ENCODE peak calls at places on chromosome 15, in nine cellular contexts. S, X, L, Z, G, J, B, D and H are unnamed samples.
A peak's percentile ranks its signal among the peaks of the same experiment; 100 is the strongest.

GRCh38 chr15:31503256-31503655 is 176.6 kb downstream of the KLF13 start:
- DNase-seq in S (no peak), X (no peak), L (no peak), Z (no peak), G (no peak), J (no peak), B (no peak), D (no peak), H (no peak)

GRCh38 chr15:81941479-81941878 is 104.3 kb downstream of the MEX3B start:
- DNase-seq in S (no peak), X (no peak), L (no peak), Z (peak; percentile 6), G (no peak), J (no peak), B (no peak), D (no peak), H (no peak)

GRCh38 chr15:77607111-77607893 is 25.4 kb downstream of the LINGO1 start:
- DNase-seq in S (peak; percentile 36), X (no peak), L (no peak), Z (no peak), G (no peak), J (no peak), B (no peak), D (no peak), H (no peak)

GRCh38 chr15:49927462-49927861 is 191.6 kb downstream of the ATP8B4 start:
- DNase-seq in S (no peak), X (no peak), L (no peak), Z (peak; percentile 45), G (no peak), J (no peak), B (no peak), D (no peak), H (no peak)

GRCh38 chr15:22968356-22968755 is 11.8 kb downstream of the CYFIP1 start:
- DNase-seq in S (peak; percentile 90), X (no peak), L (no peak), Z (peak; percentile 94), G (peak; percentile 71), J (no peak), B (peak; percentile 81), D (no peak), H (no peak)

GRCh38 chr15:91408476-91409076 is 308.5 kb downstream of the SV2B start:
- DNase-seq in S (peak; percentile 28), X (peak; percentile 44), L (no peak), Z (no peak), G (no peak), J (no peak), B (no peak), D (no peak), H (no peak)

GRCh38 chr15:43880406-43881184 is 53.8 kb downstream of the WDR76 start:
- DNase-seq in S (peak; percentile 33), X (no peak), L (no peak), Z (no peak), G (no peak), J (no peak), B (no peak), D (no peak), H (no peak)

GRCh38 chr15:70273808-70274207 is 176.1 kb upstream of the TLE3 start:
- DNase-seq in S (no peak), X (no peak), L (no peak), Z (no peak), G (no peak), J (no peak), B (no peak), D (no peak), H (no peak)

GRCh38 chr15:90327313-90327712 is 24.8 kb upstream of the ZNF774 start:
- DNase-seq in S (no peak), X (no peak), L (no peak), Z (no peak), G (peak; percentile 25), J (no peak), B (no peak), D (no peak), H (no peak)

GRCh38 chr15:75058127-75058905 is 34.9 kb downstream of the PPCDC start:
- DNase-seq in S (no peak), X (no peak), L (no peak), Z (no peak), G (peak; percentile 43), J (no peak), B (no peak), D (no peak), H (no peak)

GRCh38 chr15:24269166-24269571 is 406.4 kb upstream of the NPAP1 start:
- DNase-seq in S (no peak), X (peak; percentile 58), L (no peak), Z (no peak), G (no peak), J (no peak), B (no peak), D (peak; percentile 90), H (no peak)

GRCh38 chr15:94387854-94388441 is 156.6 kb downstream of the MCTP2 start:
- DNase-seq in S (no peak), X (no peak), L (no peak), Z (no peak), G (no peak), J (no peak), B (no peak), D (peak; percentile 54), H (no peak)

GRCh38 chr15:29681486-29681845 is 140.8 kb downstream of the TJP1 start:
- DNase-seq in S (no peak), X (no peak), L (no peak), Z (no peak), G (no peak), J (no peak), B (no peak), D (no peak), H (no peak)

GRCh38 chr15:79166311-79166955 is 75.9 kb upstream of the RASGRF1 start:
- DNase-seq in S (no peak), X (no peak), L (no peak), Z (no peak), G (no peak), J (no peak), B (no peak), D (no peak), H (no peak)

GRCh38 chr15:59410448-59410896 is 27.5 kb upstream of the FAM81A start:
- DNase-seq in S (peak; percentile 29), X (peak; percentile 18), L (peak; percentile 40), Z (no peak), G (no peak), J (no peak), B (no peak), D (no peak), H (no peak)

GRCh38 chr15:74157868-74158827 is 15.4 kb upstream of the ISLR start:
- DNase-seq in S (no peak), X (no peak), L (no peak), Z (no peak), G (no peak), J (no peak), B (no peak), D (no peak), H (peak; percentile 40)

GRCh38 chr15:49521802-49522201 is 98.8 kb downstream of the FGF7 start:
- DNase-seq in S (peak; percentile 36), X (no peak), L (no peak), Z (no peak), G (peak; percentile 5), J (no peak), B (no peak), D (no peak), H (no peak)

GRCh38 chr15:37793851-37794250 is 140.6 kb upstream of the TMCO5A start:
- DNase-seq in S (peak; percentile 22), X (no peak), L (no peak), Z (no peak), G (no peak), J (peak; percentile 19), B (peak; percentile 4), D (peak; percentile 21), H (no peak)

GRCh38 chr15:101369676-101370075 is 74.6 kb upstream of the SNRPA1 start:
- DNase-seq in S (no peak), X (no peak), L (no peak), Z (no peak), G (no peak), J (no peak), B (no peak), D (no peak), H (no peak)

GRCh38 chr15:85691350-85692240 is 103.1 kb downstream of the KLHL25 start:
- DNase-seq in S (no peak), X (no peak), L (peak; percentile 71), Z (no peak), G (no peak), J (no peak), B (no peak), D (peak; percentile 93), H (no peak)
- TF ChIP-seq CTCF in S (no peak), X (no peak), L (no peak), Z (no peak), G (no peak), J (no peak), B (no peak), D (no peak), H (no peak)

DNA sequence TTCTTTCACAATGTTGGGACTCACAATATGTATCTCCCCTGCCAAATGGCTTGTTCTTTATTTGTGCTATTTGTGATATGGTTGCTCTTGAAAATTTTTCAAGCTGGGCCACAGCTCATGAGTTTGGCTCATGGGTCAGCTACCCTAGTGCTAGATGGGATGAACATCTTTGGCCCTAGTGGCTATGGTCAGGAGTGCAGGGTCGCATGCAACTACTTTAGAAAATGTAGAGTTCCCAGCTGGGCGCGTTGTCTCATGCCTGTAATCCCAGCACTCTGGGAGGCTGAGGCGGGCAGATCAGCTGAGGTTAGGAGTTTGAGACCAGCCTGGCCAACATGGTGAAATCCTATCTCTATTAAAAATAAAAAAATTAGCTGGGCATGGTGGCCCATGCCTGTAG is 55.8 kb downstream of the POLR2M start:
- DNase-seq in S (no peak), X (no peak), L (no peak), Z (no peak), G (no peak), J (no peak), B (no peak), D (no peak), H (no peak)
- TF ChIP-seq CTCF in S (peak; percentile 15), X (no peak), L (no peak), Z (peak; percentile 21), G (no peak), J (peak; percentile 32), B (no peak), D (no peak), H (no peak)

DNA sequence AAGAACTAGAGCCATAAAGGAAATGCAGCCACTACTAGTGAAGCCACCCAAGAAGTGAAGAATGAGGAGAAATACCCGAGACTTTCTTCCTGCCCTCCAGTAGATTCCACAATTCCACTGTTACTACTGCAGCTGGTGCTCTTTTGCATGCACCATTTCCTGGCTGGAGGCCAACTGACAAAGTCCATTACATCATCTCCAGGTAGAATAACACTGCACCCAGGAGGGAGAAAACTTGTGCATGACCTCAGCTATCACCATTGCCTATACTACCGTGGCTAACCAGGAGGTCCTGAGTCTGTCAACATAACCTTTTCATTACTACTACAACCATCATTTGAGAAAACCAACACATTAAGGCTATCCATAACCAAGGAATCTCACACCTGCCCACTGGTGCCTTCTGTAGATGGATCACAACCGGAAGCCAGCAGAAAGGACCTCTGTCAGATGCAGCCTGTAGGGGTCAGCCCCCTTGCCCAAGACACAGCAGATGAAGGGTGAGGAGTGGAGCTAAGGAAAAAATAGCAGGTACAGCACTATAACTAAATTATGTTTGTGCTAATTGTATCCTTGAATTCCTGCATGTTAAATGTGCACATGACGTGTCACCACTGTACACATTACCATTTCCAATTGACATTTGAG is 200.8 kb upstream of the C2CD4B start:
- DNase-seq in S (no peak), X (peak; percentile 83), L (no peak), Z (no peak), G (peak; percentile 68), J (no peak), B (no peak), D (no peak), H (no peak)
- TF ChIP-seq CTCF in S (no peak), X (no peak), L (no peak), Z (no peak), G (no peak), J (no peak), B (no peak), D (no peak), H (no peak)

GRCh38 chr15:92611995-92612745 is 43.4 kb downstream of the FAM174B start:
- DNase-seq in S (no peak), X (no peak), L (no peak), Z (no peak), G (no peak), J (no peak), B (no peak), D (no peak), H (no peak)
- TF ChIP-seq CTCF in S (no peak), X (no peak), L (peak; percentile 13), Z (no peak), G (no peak), J (no peak), B (no peak), D (no peak), H (peak; percentile 28)